ENCODE peak calls at places on chromosomes 12 and 14, in six cellular contexts. One of them, this sample, is unnamed.

GRCh38 chr12:68331500-68331868 is 678 bp downstream of the MDM1 start:
- DNase-seq in fibroblast of lung: no peak
- DNase-seq in kidney: no peak
- DNase-seq in ovary: no peak
- DNase-seq in HCT116: no peak
- DNase-seq in Peyer's patch: no peak
- DNase-seq in this sample: peak; percentile 17

GRCh38 chr12:69500631-69501030 is 30.4 kb downstream of the FRS2 start:
- DNase-seq in fibroblast of lung: no peak
- DNase-seq in kidney: no peak
- DNase-seq in ovary: no peak
- DNase-seq in HCT116: no peak
- DNase-seq in Peyer's patch: no peak
- DNase-seq in this sample: peak; percentile 59

GRCh38 chr12:56670836-56671235 is 17.2 kb downstream of the PTGES3 start:
- DNase-seq in fibroblast of lung: no peak
- DNase-seq in kidney: peak; percentile 13
- DNase-seq in ovary: no peak
- DNase-seq in HCT116: no peak
- DNase-seq in Peyer's patch: no peak
- DNase-seq in this sample: no peak

GRCh38 chr12:15808250-15808971 is 19.2 kb upstream of the EPS8 start:
- DNase-seq in fibroblast of lung: peak; percentile 78
- DNase-seq in kidney: no peak
- DNase-seq in ovary: no peak
- DNase-seq in HCT116: no peak
- DNase-seq in Peyer's patch: no peak
- DNase-seq in this sample: no peak

GRCh38 chr12:12441891-12442461 is 85.1 kb downstream of the BORCS5 start:
- DNase-seq in fibroblast of lung: no peak
- DNase-seq in kidney: no peak
- DNase-seq in ovary: no peak
- DNase-seq in HCT116: no peak
- DNase-seq in Peyer's patch: peak; percentile 35
- DNase-seq in this sample: no peak

GRCh38 chr14:103492156-103492555 is 30.5 kb downstream of the CKB start:
- DNase-seq in fibroblast of lung: no peak
- DNase-seq in kidney: no peak
- DNase-seq in ovary: no peak
- DNase-seq in HCT116: no peak
- DNase-seq in Peyer's patch: no peak
- DNase-seq in this sample: no peak

GRCh38 chr12:96495841-96496545 is 6.6 kb downstream of the CFAP54 start:
- DNase-seq in fibroblast of lung: no peak
- DNase-seq in kidney: no peak
- DNase-seq in ovary: no peak
- DNase-seq in HCT116: no peak
- DNase-seq in Peyer's patch: no peak
- DNase-seq in this sample: no peak

GRCh38 chr14:103528512-103529382 is at the start of gene TRMT61A:
- DNase-seq in fibroblast of lung: peak; percentile 97
- DNase-seq in kidney: peak; percentile 95
- DNase-seq in ovary: peak; percentile 93
- DNase-seq in HCT116: peak; percentile 62
- DNase-seq in Peyer's patch: peak; percentile 77
- DNase-seq in this sample: peak; percentile 96

GRCh38 chr14:76376409-76376877 is 506 bp downstream of the ESRRB start:
- DNase-seq in fibroblast of lung: no peak
- DNase-seq in kidney: no peak
- DNase-seq in ovary: no peak
- DNase-seq in HCT116: no peak
- DNase-seq in Peyer's patch: no peak
- DNase-seq in this sample: no peak

GRCh38 chr12:39070775-39071174 is 165.4 kb upstream of the CPNE8 start:
- DNase-seq in fibroblast of lung: no peak
- DNase-seq in kidney: no peak
- DNase-seq in ovary: no peak
- DNase-seq in HCT116: no peak
- DNase-seq in Peyer's patch: no peak
- DNase-seq in this sample: no peak

GRCh38 chr14:77372304-77372841 is 4.5 kb downstream of the TMED8 start:
- DNase-seq in fibroblast of lung: peak; percentile 65
- DNase-seq in kidney: no peak
- DNase-seq in ovary: no peak
- DNase-seq in HCT116: no peak
- DNase-seq in Peyer's patch: no peak
- DNase-seq in this sample: no peak

GRCh38 chr12:51593539-51593938 is 2.5 kb downstream of the SCN8A start:
- DNase-seq in fibroblast of lung: peak; percentile 74
- DNase-seq in kidney: no peak
- DNase-seq in ovary: no peak
- DNase-seq in HCT116: no peak
- DNase-seq in Peyer's patch: no peak
- DNase-seq in this sample: peak; percentile 21

GRCh38 chr12:130486891-130487416 is 149.3 kb downstream of the PIWIL1 start:
- DNase-seq in fibroblast of lung: no peak
- DNase-seq in kidney: no peak
- DNase-seq in ovary: no peak
- DNase-seq in HCT116: no peak
- DNase-seq in Peyer's patch: no peak
- DNase-seq in this sample: no peak

GRCh38 chr12:16323638-16324037 is 23.8 kb upstream of the MGST1 start:
- DNase-seq in fibroblast of lung: no peak
- DNase-seq in kidney: no peak
- DNase-seq in ovary: no peak
- DNase-seq in HCT116: no peak
- DNase-seq in Peyer's patch: no peak
- DNase-seq in this sample: no peak

GRCh38 chr12:54413284-54414190 is 5.5 kb downstream of the ITGA5 start:
- DNase-seq in fibroblast of lung: no peak
- DNase-seq in kidney: no peak
- DNase-seq in ovary: no peak
- DNase-seq in HCT116: no peak
- DNase-seq in Peyer's patch: peak; percentile 91
- DNase-seq in this sample: no peak

DNA sequence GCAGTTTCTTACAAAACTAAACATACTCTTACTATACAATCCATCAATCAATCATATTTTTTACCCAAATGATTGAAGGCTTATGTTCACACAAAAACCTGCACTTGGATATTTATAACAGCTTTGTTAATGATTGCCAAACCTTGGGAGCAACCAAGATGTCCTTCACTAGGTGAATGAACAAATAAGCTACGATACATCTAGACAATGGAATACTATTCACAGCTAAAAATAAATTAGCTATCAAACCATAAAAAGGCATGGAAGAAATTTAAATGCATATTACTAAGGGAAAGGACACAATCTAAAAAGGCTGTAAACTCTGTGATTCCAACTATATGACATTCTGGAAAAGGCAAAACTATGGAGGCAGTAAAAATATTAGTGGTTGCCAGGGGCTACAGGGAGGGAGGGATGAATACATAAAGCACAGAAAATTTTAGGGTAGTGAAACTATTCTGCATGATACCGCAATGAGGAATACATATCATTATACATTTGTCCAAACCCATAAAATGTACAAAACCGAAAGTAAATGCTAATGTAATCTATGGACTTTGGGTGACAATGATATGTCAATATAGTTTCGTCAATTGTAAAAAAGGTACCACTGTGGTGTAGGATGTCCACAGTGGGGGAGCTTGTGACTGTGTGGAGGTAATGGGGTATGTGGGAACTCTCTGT is 70.5 kb downstream of the GPR65 start:
- DNase-seq in fibroblast of lung: no peak
- DNase-seq in kidney: no peak
- DNase-seq in ovary: no peak
- DNase-seq in HCT116: no peak
- DNase-seq in Peyer's patch: no peak
- DNase-seq in this sample: no peak
- H3K27ac ChIP-seq in fibroblast of lung: no peak overlapping the region
- H3K27ac ChIP-seq in kidney: no peak overlapping the region
- H3K27ac ChIP-seq in ovary: no peak overlapping the region
- H3K27ac ChIP-seq in HCT116: no peak overlapping the region
- H3K27ac ChIP-seq in Peyer's patch: no peak overlapping the region
- H3K27ac ChIP-seq in this sample: no peak overlapping the region

DNA sequence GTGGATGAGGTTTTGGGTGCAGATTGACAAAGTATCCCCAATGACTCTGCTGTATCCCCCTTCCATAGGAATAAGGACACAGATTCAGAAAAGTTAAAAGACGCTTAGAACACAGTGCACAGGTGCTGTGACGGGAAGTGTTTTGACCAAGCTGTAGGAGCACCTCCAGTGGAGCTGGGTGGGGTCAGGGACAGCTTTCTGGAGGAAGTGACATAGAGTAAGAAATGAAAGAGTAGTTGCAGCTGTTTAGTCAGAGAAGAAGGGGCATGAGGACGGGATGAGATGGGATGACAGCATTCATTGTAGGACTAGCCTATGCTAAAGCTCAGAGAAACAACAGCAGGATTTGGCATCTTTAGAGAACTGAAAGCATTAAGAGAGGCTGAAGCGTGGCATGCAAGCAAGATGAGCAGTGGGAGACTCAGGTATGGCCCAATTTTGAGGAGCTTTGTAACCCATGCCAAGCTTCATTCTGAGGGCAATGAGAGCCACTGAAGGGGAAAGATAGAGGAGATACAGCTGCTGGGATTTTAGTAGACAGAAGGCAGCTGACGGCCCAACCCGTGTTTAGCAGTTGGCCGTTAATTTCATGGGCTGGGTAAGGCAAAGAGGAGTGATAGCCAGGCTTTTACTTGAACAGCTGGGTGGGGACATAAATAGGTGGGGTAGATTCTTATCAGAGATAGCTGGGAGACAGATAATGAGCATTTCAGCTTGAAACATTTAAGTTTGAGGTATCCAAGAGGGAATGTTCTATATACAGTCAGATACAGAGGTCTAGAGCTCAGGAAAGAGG is 131.8 kb upstream of the KRAS start:
- DNase-seq in fibroblast of lung: no peak
- DNase-seq in kidney: no peak
- DNase-seq in ovary: no peak
- DNase-seq in HCT116: no peak
- DNase-seq in Peyer's patch: no peak
- DNase-seq in this sample: no peak
- H3K27ac ChIP-seq in fibroblast of lung: no peak overlapping the region
- H3K27ac ChIP-seq in kidney: no peak overlapping the region
- H3K27ac ChIP-seq in ovary: no peak overlapping the region
- H3K27ac ChIP-seq in HCT116: no peak overlapping the region
- H3K27ac ChIP-seq in Peyer's patch: no peak overlapping the region
- H3K27ac ChIP-seq in this sample: no peak overlapping the region

GRCh38 chr14:94600148-94600545 is 12.0 kb upstream of the SERPINA3 start:
- DNase-seq in fibroblast of lung: no peak
- DNase-seq in kidney: no peak
- DNase-seq in ovary: no peak
- DNase-seq in HCT116: no peak
- DNase-seq in Peyer's patch: no peak
- DNase-seq in this sample: no peak

GRCh38 chr14:94599656-94600004 is 12.6 kb upstream of the SERPINA3 start:
- DNase-seq in fibroblast of lung: no peak
- DNase-seq in kidney: peak; percentile 91
- DNase-seq in ovary: no peak
- DNase-seq in HCT116: no peak
- DNase-seq in Peyer's patch: no peak
- DNase-seq in this sample: no peak

GRCh38 chr14:94601961-94602391 is 10.2 kb upstream of the SERPINA3 start:
- DNase-seq in fibroblast of lung: peak; percentile 96
- DNase-seq in kidney: no peak
- DNase-seq in ovary: peak; percentile 89
- DNase-seq in HCT116: peak; percentile 27
- DNase-seq in Peyer's patch: peak; percentile 17
- DNase-seq in this sample: peak; percentile 74

GRCh38 chr14:94598816-94599655 is 13.2 kb upstream of the SERPINA3 start:
- DNase-seq in fibroblast of lung: peak; percentile 98
- DNase-seq in kidney: peak; percentile 95
- DNase-seq in ovary: peak; percentile 90
- DNase-seq in HCT116: peak; percentile 96
- DNase-seq in Peyer's patch: no peak
- DNase-seq in this sample: peak; percentile 92

GRCh38 chr14:94602722-94603121 is 9.5 kb upstream of the SERPINA3 start:
- DNase-seq in fibroblast of lung: no peak
- DNase-seq in kidney: no peak
- DNase-seq in ovary: no peak
- DNase-seq in HCT116: no peak
- DNase-seq in Peyer's patch: no peak
- DNase-seq in this sample: no peak
- H3K27ac ChIP-seq in fibroblast of lung: no peak overlapping the region
- H3K27ac ChIP-seq in kidney: no peak overlapping the region
- H3K27ac ChIP-seq in ovary: peak overlapping the region; percentile 33
- H3K27ac ChIP-seq in HCT116: no peak overlapping the region
- H3K27ac ChIP-seq in Peyer's patch: peak overlapping the region; percentile 25
- H3K27ac ChIP-seq in this sample: peak overlapping the region; percentile 99

DNA sequence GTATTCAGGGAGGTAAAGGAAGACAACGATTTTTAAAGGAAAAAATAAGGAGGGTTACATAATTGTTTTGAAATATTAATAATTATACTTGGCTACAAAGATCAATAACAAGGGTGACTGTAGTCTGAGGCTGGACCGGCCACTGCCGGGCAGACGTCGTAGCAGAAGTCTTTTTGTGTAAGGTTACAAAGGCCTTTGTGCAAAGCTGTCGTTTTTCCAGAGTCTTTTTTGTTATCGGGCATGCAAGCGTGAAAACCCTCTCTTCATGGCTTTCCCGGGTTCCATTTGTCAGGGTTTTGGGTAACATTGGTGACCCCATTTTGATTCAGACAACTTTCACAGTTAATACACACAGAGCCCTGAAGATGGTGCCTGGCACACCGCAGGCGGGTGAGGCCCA is 31.4 kb downstream of the RILPL1 start:
- DNase-seq in fibroblast of lung: no peak
- DNase-seq in kidney: no peak
- DNase-seq in ovary: no peak
- DNase-seq in HCT116: no peak
- DNase-seq in Peyer's patch: no peak
- DNase-seq in this sample: no peak
- H3K27ac ChIP-seq in fibroblast of lung: no peak overlapping the region
- H3K27ac ChIP-seq in kidney: no peak overlapping the region
- H3K27ac ChIP-seq in ovary: no peak overlapping the region
- H3K27ac ChIP-seq in HCT116: no peak overlapping the region
- H3K27ac ChIP-seq in Peyer's patch: no peak overlapping the region
- H3K27ac ChIP-seq in this sample: no peak overlapping the region

DNA sequence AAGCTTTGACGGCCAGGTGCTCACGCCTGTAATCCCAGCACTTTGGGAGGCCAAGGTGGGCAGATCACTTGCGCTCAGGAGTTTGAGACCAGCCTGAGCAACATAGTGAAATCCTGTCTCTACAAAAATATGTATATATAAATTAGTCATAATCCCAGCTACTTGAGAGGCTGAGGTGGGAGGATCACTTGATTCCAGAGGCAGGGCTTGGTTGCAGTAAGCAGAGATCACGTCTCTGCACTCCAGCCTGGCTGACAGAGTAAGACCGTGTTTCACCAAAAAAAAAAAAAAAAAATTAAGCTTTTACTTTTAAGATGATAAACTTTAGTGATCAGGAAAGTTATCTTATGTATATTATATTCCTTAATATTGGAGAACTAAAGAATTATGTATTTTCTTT is 18.0 kb upstream of the SNAPC1 start:
- DNase-seq in fibroblast of lung: no peak
- DNase-seq in kidney: peak; percentile 15
- DNase-seq in ovary: no peak
- DNase-seq in HCT116: no peak
- DNase-seq in Peyer's patch: no peak
- DNase-seq in this sample: no peak
- H3K27ac ChIP-seq in fibroblast of lung: no peak overlapping the region
- H3K27ac ChIP-seq in kidney: no peak overlapping the region
- H3K27ac ChIP-seq in ovary: no peak overlapping the region
- H3K27ac ChIP-seq in HCT116: no peak overlapping the region
- H3K27ac ChIP-seq in Peyer's patch: no peak overlapping the region
- H3K27ac ChIP-seq in this sample: no peak overlapping the region